ENCODE peak calls at places on chromosome 1, in nine cellular contexts. H, Q, C, L, X, W, U, Y and D are unnamed samples.

GRCh38 chr1:18922319-18922726 is 20.0 kb upstream of the ALDH4A1 start:
- DNase-seq in X (peak; percentile 94), W (peak; percentile 69), C (no peak), H (peak; percentile 45), Y (peak; percentile 70), Q (peak; percentile 83), U (no peak), L (peak; percentile 84), D (peak; percentile 78)

GRCh38 chr1:15449567-15449966 is 7.0 kb upstream of the CELA2A start:
- DNase-seq in U (no peak), L (no peak), X (no peak), H (no peak), W (no peak), C (no peak), Q (no peak), Y (no peak), D (no peak)

GRCh38 chr1:11473635-11474034 is 5.3 kb upstream of the DISP3 start:
- DNase-seq in X (no peak), Q (no peak), H (peak; percentile 27), L (peak; percentile 39), U (peak; percentile 66), W (no peak), Y (no peak), C (no peak), D (no peak)

GRCh38 chr1:100516854-100517253 is 21.1 kb upstream of the GPR88 start:
- DNase-seq in L (no peak), Y (no peak), Q (no peak), U (no peak), W (no peak), H (no peak), C (no peak), X (no peak), D (no peak)

GRCh38 chr1:155175281-155175926 is 1.8 kb downstream of the TRIM46 start:
- DNase-seq in W (peak; percentile 24), H (no peak), X (peak; percentile 62), C (no peak), Y (peak; percentile 11), Q (no peak), L (no peak), U (no peak), D (peak; percentile 2)

GRCh38 chr1:160083968-160084770 is 2.8 kb downstream of the KCNJ9 start:
- DNase-seq in W (peak; percentile 88), X (no peak), Y (peak; percentile 86), H (no peak), C (peak; percentile 82), L (peak; percentile 84), U (peak; percentile 88), Q (peak; percentile 66), D (peak; percentile 48)

GRCh38 chr1:86419277-86419903 is 4.6 kb upstream of the CLCA2 start:
- DNase-seq in C (no peak), Q (no peak), X (no peak), W (no peak), Y (peak; percentile 48), L (peak; percentile 64), H (no peak), U (peak; percentile 14), D (peak; percentile 23)

GRCh38 chr1:3858231-3858981 is 1.1 kb downstream of the DFFB start:
- DNase-seq in H (peak; percentile 22), C (no peak), Y (peak; percentile 22), U (peak; percentile 34), X (no peak), L (peak; percentile 51), Q (no peak), W (peak; percentile 28), D (no peak)

GRCh38 chr1:91273875-91274274 is 130.8 kb downstream of the HFM1 start:
- DNase-seq in U (peak; percentile 56), C (no peak), L (peak; percentile 35), X (no peak), H (no peak), W (no peak), Y (no peak), Q (no peak), D (no peak)

GRCh38 chr1:246319111-246319510 is 188.0 kb downstream of the SMYD3 start:
- DNase-seq in U (no peak), L (no peak), H (no peak), Y (no peak), Q (no peak), W (no peak), C (no peak), X (no peak), D (no peak)

GRCh38 chr1:65804584-65804983 is 11.9 kb downstream of the PDE4B start:
- DNase-seq in X (no peak), L (peak; percentile 18), W (no peak), U (no peak), C (no peak), Q (no peak), Y (no peak), H (no peak), D (no peak)

GRCh38 chr1:151961795-151962194 is 31.9 kb downstream of the S100A10 start:
- DNase-seq in C (no peak), H (no peak), L (no peak), X (no peak), Y (no peak), U (no peak), Q (no peak), W (no peak), D (no peak)

GRCh38 chr1:160761886-160762285 is 22.8 kb downstream of the SLAMF7 start:
- DNase-seq in H (no peak), X (no peak), Q (no peak), Y (no peak), U (no peak), L (peak; percentile 55), W (no peak), C (no peak), D (no peak)

GRCh38 chr1:19775317-19775716 is 24.4 kb downstream of the TMCO4 start:
- DNase-seq in Q (no peak), C (no peak), Y (no peak), L (peak; percentile 17), X (no peak), U (no peak), H (no peak), W (no peak), D (no peak)

DNA sequence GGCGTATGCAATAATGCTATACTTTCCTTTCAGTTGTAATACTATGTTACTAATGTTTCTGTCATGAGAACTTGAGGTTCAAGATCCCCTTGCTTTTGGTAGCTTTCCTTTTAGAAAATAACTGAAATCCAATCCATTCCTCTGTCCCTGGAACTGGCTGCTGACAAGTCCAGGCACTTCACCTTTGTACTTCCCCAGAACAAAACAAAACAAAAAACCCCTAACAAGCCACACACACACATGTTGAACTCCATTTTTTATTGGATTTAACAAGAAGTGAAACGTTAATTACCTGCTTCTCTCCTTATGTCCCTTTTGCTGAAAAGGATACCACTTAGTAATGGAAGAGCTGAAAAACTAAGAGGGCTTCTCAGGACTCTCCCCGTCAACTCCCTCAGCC is 26.1 kb upstream of the SDC3 start:
- DNase-seq in U (no peak), C (no peak), Q (no peak), L (no peak), H (no peak), Y (no peak), W (no peak), X (no peak), D (no peak)
- H3K27ac ChIP-seq in U (peak overlapping the region; percentile 10), C (peak overlapping the region; percentile 70), Q (no peak overlapping the region), L (no peak overlapping the region), H (peak overlapping the region; percentile 39), Y (no peak overlapping the region), W (no peak overlapping the region), X (no peak overlapping the region), D (no peak overlapping the region)

GRCh38 chr1:143643148-143643885 is 328.5 kb downstream of the FAM72C start:
- DNase-seq in W (no peak), L (no peak), H (no peak), Y (no peak), C (no peak), X (no peak), Q (no peak), U (peak; percentile 18), D (no peak)
- H3K4me3 ChIP-seq in W (no peak overlapping the region), L (no peak overlapping the region), H (no peak overlapping the region), Y (no peak overlapping the region), C (no peak overlapping the region), X (no peak overlapping the region), Q (peak overlapping the region; percentile 41), U (no peak overlapping the region), D (peak overlapping the region; percentile 13)

GRCh38 chr1:30906631-30907389 is 1.7 kb downstream of the SDC3 start:
- DNase-seq in U (no peak), Y (no peak), H (no peak), X (peak; percentile 64), W (no peak), L (no peak), Q (peak; percentile 12), C (peak; percentile 42), D (no peak)

GRCh38 chr1:30905898-30906620 is 2.5 kb downstream of the SDC3 start:
- DNase-seq in C (no peak), X (peak; percentile 48), H (no peak), Q (peak; percentile 13), U (no peak), Y (no peak), L (no peak), W (no peak), D (no peak)

GRCh38 chr1:30904191-30904961 is 4.2 kb downstream of the SDC3 start:
- DNase-seq in U (no peak), H (no peak), X (peak; percentile 64), W (no peak), C (peak; percentile 36), L (no peak), Q (peak; percentile 8), Y (no peak), D (no peak)

GRCh38 chr1:30904962-30905335 is 3.6 kb downstream of the SDC3 start:
- DNase-seq in U (no peak), X (no peak), C (peak; percentile 23), H (no peak), W (no peak), Q (peak; percentile 7), L (no peak), Y (no peak), D (no peak)

GRCh38 chr1:30905403-30905802 is 3.2 kb downstream of the SDC3 start:
- DNase-seq in Y (no peak), L (no peak), H (no peak), U (no peak), X (no peak), C (peak; percentile 3), W (no peak), Q (no peak), D (no peak)
- H3K4me1 ChIP-seq in Y (peaks cover 27% of the 10 kb centered on the region), L (peaks cover 16% of the 10 kb centered on the region), H (peaks cover 41% of the 10 kb centered on the region), U (peaks cover 23% of the 10 kb centered on the region), X (peaks cover 58% of the 10 kb centered on the region), C (peaks cover 6% of the 10 kb centered on the region), W (peaks cover 45% of the 10 kb centered on the region), Q (peaks cover 60% of the 10 kb centered on the region), D (peaks cover 60% of the 10 kb centered on the region)

GRCh38 chr1:218900621-218901020 is 273.1 kb upstream of the LYPLAL1 start:
- DNase-seq in C (no peak), Y (no peak), X (no peak), U (no peak), H (no peak), Q (no peak), L (no peak), W (no peak), D (no peak)

GRCh38 chr1:218898921-218899320 is 274.8 kb upstream of the LYPLAL1 start:
- DNase-seq in H (no peak), U (no peak), W (no peak), C (no peak), Q (no peak), L (no peak), Y (no peak), X (no peak), D (no peak)

DNA sequence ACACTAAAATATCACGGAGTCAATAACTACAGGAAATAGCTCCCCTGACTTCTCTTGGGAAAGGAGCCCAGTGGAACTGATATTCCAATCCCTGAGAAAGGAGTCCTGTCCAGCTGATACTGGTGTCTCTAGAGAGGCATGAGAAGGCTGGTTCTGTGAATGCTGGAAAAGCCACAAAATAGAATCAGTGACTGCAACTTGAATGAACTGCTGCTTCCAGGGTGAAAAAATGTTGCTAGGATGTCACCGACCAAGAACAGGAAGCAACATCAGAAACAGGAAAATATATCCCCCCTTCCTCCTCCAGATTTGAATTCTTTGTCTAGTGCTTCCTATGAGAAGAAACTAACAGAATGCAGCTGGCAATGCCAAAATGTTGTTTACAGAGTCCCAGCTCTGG is 269.3 kb upstream of the LYPLAL1 start:
- DNase-seq in X (no peak), Q (no peak), U (no peak), L (no peak), H (no peak), W (no peak), C (no peak), Y (no peak), D (peak; percentile 18)
- H3K27ac ChIP-seq in X (no peak overlapping the region), Q (peak overlapping the region; percentile 55), U (no peak overlapping the region), L (no peak overlapping the region), H (no peak overlapping the region), W (no peak overlapping the region), C (no peak overlapping the region), Y (no peak overlapping the region), D (no peak overlapping the region)